ENCODE peak calls at places on chromosome X, in four cellular contexts. One of them, this sample, is unnamed.
A peak's percentile ranks its signal among the peaks of the same experiment; 100 is the strongest.

GRCh38 chrX:5857232-5857631 is 371.4 kb downstream of the NLGN4X start:
- DNase-seq in immature natural killer cell: no peak
- DNase-seq in activated gamma-delta T cell treated with Interleukin-2 at 50 U/mL for 16 hours: no peak
- DNase-seq in GM23338: no peak
- DNase-seq in this sample: no peak

GRCh38 chrX:7110821-7111276 is 36.7 kb upstream of the STS start:
- DNase-seq in immature natural killer cell: no peak
- DNase-seq in activated gamma-delta T cell treated with Interleukin-2 at 50 U/mL for 16 hours: no peak
- DNase-seq in GM23338: no peak
- DNase-seq in this sample: no peak

GRCh38 chrX:105945266-105945665 is 93.3 kb downstream of the SERPINA7 start:
- DNase-seq in immature natural killer cell: no peak
- DNase-seq in activated gamma-delta T cell treated with Interleukin-2 at 50 U/mL for 16 hours: no peak
- DNase-seq in GM23338: no peak
- DNase-seq in this sample: no peak

GRCh38 chrX:109656774-109657173 is 31.8 kb upstream of the KCNE5 start:
- DNase-seq in immature natural killer cell: no peak
- DNase-seq in activated gamma-delta T cell treated with Interleukin-2 at 50 U/mL for 16 hours: no peak
- DNase-seq in GM23338: no peak
- DNase-seq in this sample: no peak

GRCh38 chrX:103919336-103919682 is 43.1 kb upstream of the TMSB15B start:
- DNase-seq in immature natural killer cell: peak; percentile 30
- DNase-seq in activated gamma-delta T cell treated with Interleukin-2 at 50 U/mL for 16 hours: no peak
- DNase-seq in GM23338: no peak
- DNase-seq in this sample: no peak

GRCh38 chrX:84224741-84225140 is 36.7 kb upstream of the RPS6KA6 start:
- DNase-seq in immature natural killer cell: no peak
- DNase-seq in activated gamma-delta T cell treated with Interleukin-2 at 50 U/mL for 16 hours: no peak
- DNase-seq in GM23338: no peak
- DNase-seq in this sample: no peak

GRCh38 chrX:71103110-71103983 is 3.2 kb downstream of the CXorf65 start:
- DNase-seq in immature natural killer cell: peak; percentile 73
- DNase-seq in activated gamma-delta T cell treated with Interleukin-2 at 50 U/mL for 16 hours: peak; percentile 62
- DNase-seq in GM23338: peak; percentile 80
- DNase-seq in this sample: peak; percentile 28

GRCh38 chrX:24424948-24425347 is 40.1 kb upstream of the PDK3 start:
- DNase-seq in immature natural killer cell: no peak
- DNase-seq in activated gamma-delta T cell treated with Interleukin-2 at 50 U/mL for 16 hours: no peak
- DNase-seq in GM23338: no peak
- DNase-seq in this sample: peak; percentile 59

GRCh38 chrX:39065051-39065871 is 264.0 kb downstream of the MID1IP1 start:
- DNase-seq in immature natural killer cell: no peak
- DNase-seq in activated gamma-delta T cell treated with Interleukin-2 at 50 U/mL for 16 hours: no peak
- DNase-seq in GM23338: peak; percentile 43
- DNase-seq in this sample: no peak

GRCh38 chrX:16807548-16807947 is 21.3 kb downstream of the TXLNG start:
- DNase-seq in immature natural killer cell: no peak
- DNase-seq in activated gamma-delta T cell treated with Interleukin-2 at 50 U/mL for 16 hours: no peak
- DNase-seq in GM23338: peak; percentile 48
- DNase-seq in this sample: no peak

GRCh38 chrX:120367390-120368100 is 5.7 kb downstream of the ATP1B4 start:
- DNase-seq in immature natural killer cell: no peak
- DNase-seq in activated gamma-delta T cell treated with Interleukin-2 at 50 U/mL for 16 hours: no peak
- DNase-seq in GM23338: no peak
- DNase-seq in this sample: no peak

GRCh38 chrX:136725446-136726104 is 55.2 kb downstream of the ARHGEF6 start:
- DNase-seq in immature natural killer cell: no peak
- DNase-seq in activated gamma-delta T cell treated with Interleukin-2 at 50 U/mL for 16 hours: no peak
- DNase-seq in GM23338: no peak
- DNase-seq in this sample: no peak

GRCh38 chrX:8653956-8654355 is 78.0 kb downstream of the ANOS1 start:
- DNase-seq in immature natural killer cell: no peak
- DNase-seq in activated gamma-delta T cell treated with Interleukin-2 at 50 U/mL for 16 hours: no peak
- DNase-seq in GM23338: no peak
- DNase-seq in this sample: no peak

GRCh38 chrX:133374874-133375387 is 40.4 kb downstream of the GPC4 start:
- DNase-seq in immature natural killer cell: no peak
- DNase-seq in activated gamma-delta T cell treated with Interleukin-2 at 50 U/mL for 16 hours: no peak
- DNase-seq in GM23338: no peak
- DNase-seq in this sample: no peak

GRCh38 chrX:13341491-13342101 is 21.7 kb upstream of the ATXN3L start:
- DNase-seq in immature natural killer cell: no peak
- DNase-seq in activated gamma-delta T cell treated with Interleukin-2 at 50 U/mL for 16 hours: no peak
- DNase-seq in GM23338: peak; percentile 1
- DNase-seq in this sample: no peak

GRCh38 chrX:40303256-40304077 is 205.7 kb upstream of the BCOR start:
- DNase-seq in immature natural killer cell: no peak
- DNase-seq in activated gamma-delta T cell treated with Interleukin-2 at 50 U/mL for 16 hours: no peak
- DNase-seq in GM23338: no peak
- DNase-seq in this sample: no peak